ENCODE peak calls at places on chromosome 6, in seven cellular contexts. R is esophagus muscularis mucosa, L is breast epithelium, A is pancreas, I is HepG2, G is mucosa of descending colon, O is psoas muscle. B is an unnamed sample.
A peak's percentile ranks its signal among the peaks of the same experiment; 100 is the strongest.

GRCh38 chr6:111484655-111484974 is 1.6 kb upstream of the REV3L start:
- DNase-seq in O (no peak), I (peak; percentile 29), A (no peak), G (no peak), R (no peak), L (no peak), B (no peak)

GRCh38 chr6:42251911-42252637 is 34.4 kb upstream of the MRPS10 start:
- DNase-seq in G (peak; percentile 80), A (peak; percentile 74), L (no peak), R (no peak), O (peak; percentile 83), I (peak; percentile 42), B (peak; percentile 82)

GRCh38 chr6:14129572-14129971 is 12.0 kb downstream of the CD83 start:
- DNase-seq in A (peak; percentile 48), O (no peak), G (peak; percentile 48), R (no peak), L (no peak), I (peak; percentile 70), B (peak; percentile 38)

GRCh38 chr6:17478223-17478907 is 85.0 kb downstream of the CAP2 start:
- DNase-seq in L (no peak), O (no peak), R (peak; percentile 26), I (no peak), G (no peak), A (no peak), B (no peak)

GRCh38 chr6:154289818-154290508 is 66.6 kb downstream of the IPCEF1 start:
- DNase-seq in O (no peak), I (no peak), R (no peak), A (no peak), G (no peak), L (no peak), B (no peak)

GRCh38 chr6:118562959-118563358 is 14.9 kb downstream of the PLN start:
- DNase-seq in R (no peak), L (no peak), A (no peak), O (no peak), I (no peak), G (no peak), B (no peak)

GRCh38 chr6:147759088-147759487 is 250.6 kb downstream of the SAMD5 start:
- DNase-seq in I (no peak), R (no peak), G (no peak), O (no peak), A (no peak), L (no peak), B (no peak)

GRCh38 chr6:16871047-16871446 is 109.8 kb upstream of the ATXN1 start:
- DNase-seq in I (no peak), R (no peak), A (no peak), L (no peak), G (no peak), O (no peak), B (no peak)

GRCh38 chr6:108966855-108967755 is 118.9 kb downstream of the ARMC2 start:
- DNase-seq in G (no peak), I (peak; percentile 43), R (no peak), L (no peak), O (peak; percentile 75), A (no peak), B (peak; percentile 50)

GRCh38 chr6:79872303-79872702 is 75.0 kb downstream of the ELOVL4 start:
- DNase-seq in I (no peak), R (no peak), A (no peak), L (no peak), O (no peak), G (no peak), B (no peak)

GRCh38 chr6:3137057-3137777 is 18.7 kb downstream of the BPHL start:
- DNase-seq in L (no peak), R (no peak), O (no peak), G (no peak), I (no peak), A (no peak), B (no peak)

GRCh38 chr6:75278474-75279077 is 6.0 kb downstream of the TMEM30A start:
- DNase-seq in O (no peak), G (no peak), R (no peak), A (no peak), L (no peak), I (no peak), B (no peak)

GRCh38 chr6:44561832-44562496 is 174.5 kb downstream of the CDC5L start:
- DNase-seq in R (no peak), A (no peak), L (no peak), O (no peak), G (no peak), I (no peak), B (no peak)

GRCh38 chr6:148848915-148849314 is 102.1 kb downstream of the UST start:
- DNase-seq in L (no peak), R (no peak), G (no peak), I (no peak), A (no peak), O (no peak), B (no peak)

GRCh38 chr6:51410453-51410852 is 591.8 kb downstream of the TFAP2B start:
- DNase-seq in I (no peak), O (no peak), G (no peak), L (no peak), A (no peak), R (no peak), B (no peak)

GRCh38 chr6:6705061-6705425 is 116.5 kb downstream of the LY86 start:
- DNase-seq in R (no peak), A (no peak), L (no peak), I (no peak), O (no peak), G (no peak), B (no peak)

GRCh38 chr6:6707143-6707542 is 118.6 kb downstream of the LY86 start:
- DNase-seq in R (no peak), G (no peak), O (no peak), I (no peak), A (no peak), L (no peak), B (no peak)

GRCh38 chr6:6701864-6702263 is 113.3 kb downstream of the LY86 start:
- DNase-seq in R (no peak), I (no peak), O (no peak), L (no peak), G (peak; percentile 73), A (no peak), B (no peak)

GRCh38 chr6:6703720-6704422 is 115.4 kb downstream of the LY86 start:
- DNase-seq in R (no peak), I (no peak), L (no peak), O (no peak), A (peak; percentile 60), G (peak; percentile 94), B (no peak)

GRCh38 chr6:6704423-6705060 is 116.0 kb downstream of the LY86 start:
- DNase-seq in I (no peak), R (no peak), A (no peak), G (no peak), O (no peak), L (no peak), B (no peak)
- H3K4me1 ChIP-seq in I (no peaks in the 10 kb centered on the region), R (peaks cover 15% of the 10 kb centered on the region), A (no peaks in the 10 kb centered on the region), G (peaks cover 33% of the 10 kb centered on the region), O (peaks cover 3% of the 10 kb centered on the region), L (no peaks in the 10 kb centered on the region), B (peaks cover 23% of the 10 kb centered on the region)

GRCh38 chr6:4253604-4254211 is 118.3 kb upstream of the ECI2 start:
- DNase-seq in G (no peak), L (no peak), I (peak; percentile 20), O (no peak), A (peak; percentile 50), R (peak; percentile 47), B (no peak)
- TF ChIP-seq CTCF in G (no peak), L (no peak), I (no peak), O (peak; percentile 36), A (no peak), R (no peak), B (peak; percentile 61)

GRCh38 chr6:4351506-4351852 is 216.1 kb upstream of the ECI2 start:
- DNase-seq in I (no peak), G (no peak), R (no peak), A (no peak), O (no peak), L (no peak), B (no peak)
- H3K4me1 ChIP-seq in I (no peaks in the 10 kb centered on the region), G (no peaks in the 10 kb centered on the region), R (peaks cover 35% of the 10 kb centered on the region), A (no peaks in the 10 kb centered on the region), O (peaks cover 8% of the 10 kb centered on the region), L (peaks cover 3% of the 10 kb centered on the region), B (peaks cover 40% of the 10 kb centered on the region)

DNA sequence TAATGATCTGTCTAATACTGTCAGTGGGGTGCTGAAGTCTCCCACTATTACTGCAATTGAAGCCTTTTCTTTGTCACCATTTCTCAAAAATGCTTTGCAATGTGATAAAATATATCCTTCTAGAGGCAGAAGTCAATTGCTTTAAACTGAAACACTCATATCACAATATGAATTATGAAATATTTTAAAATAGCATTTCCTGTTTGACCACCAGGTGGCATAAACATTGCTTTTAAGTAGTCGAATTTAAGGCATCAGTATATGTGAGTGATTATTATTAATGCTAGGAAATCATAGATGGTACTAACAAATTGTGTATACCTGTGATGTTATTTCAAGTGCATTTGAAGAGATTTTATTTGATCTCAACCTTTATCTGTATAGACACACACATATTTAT is 87.5 kb downstream of the MEI4 start:
- DNase-seq in G (no peak), A (no peak), R (no peak), I (peak; percentile 18), L (no peak), O (no peak), B (no peak)
- TF ChIP-seq CTCF in G (no peak), A (peak; percentile 38), R (peak; percentile 20), I (peak; percentile 49), L (peak; percentile 33), O (no peak), B (peak; percentile 53)

DNA sequence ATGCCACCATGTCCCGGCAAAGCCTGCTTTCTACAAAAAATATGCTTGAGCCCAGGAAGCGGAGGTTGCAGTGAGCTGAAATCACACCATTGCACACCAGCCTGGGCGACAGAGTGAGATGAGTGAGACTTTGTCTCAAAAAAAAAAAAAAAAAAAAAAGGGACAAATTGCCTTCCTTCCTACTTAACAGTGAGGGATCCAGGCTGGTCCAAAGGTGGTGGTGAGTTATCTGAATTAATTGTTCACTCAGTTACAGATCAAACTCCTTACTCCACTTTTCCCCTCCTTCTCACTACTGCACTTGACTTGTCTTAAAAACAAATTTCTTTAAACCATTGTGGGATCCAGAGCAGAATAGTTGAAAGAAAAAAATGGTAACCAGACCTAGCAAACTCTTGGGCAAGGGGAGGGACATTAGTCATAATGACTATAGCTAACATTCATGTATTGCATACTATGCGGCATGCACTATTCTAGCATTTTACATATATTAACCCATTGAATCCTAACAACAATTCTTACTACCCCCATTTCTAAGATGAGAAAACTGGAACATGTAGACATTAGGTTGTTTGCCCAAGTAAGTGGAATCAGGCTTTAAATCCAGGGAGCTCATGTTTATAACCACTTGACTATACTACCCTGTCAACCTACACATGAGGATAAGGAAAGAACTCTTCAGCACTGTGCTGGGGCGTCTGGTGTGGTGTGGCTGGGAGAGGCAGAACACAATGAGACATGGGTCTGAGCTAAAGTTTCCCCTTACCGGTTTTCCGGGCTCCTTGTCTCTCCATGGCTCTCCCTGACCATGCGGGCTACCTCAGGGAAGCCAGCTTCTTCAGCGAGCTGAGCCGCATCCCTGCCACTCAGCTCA is 1.5 kb downstream of the GPANK1 start:
- DNase-seq in R (no peak), I (no peak), O (no peak), A (no peak), L (no peak), G (no peak), B (no peak)
- H3K4me1 ChIP-seq in R (peaks cover 79% of the 10 kb centered on the region), I (peaks cover 77% of the 10 kb centered on the region), O (peaks cover 58% of the 10 kb centered on the region), A (peaks cover 31% of the 10 kb centered on the region), L (peaks cover 21% of the 10 kb centered on the region), G (peaks cover 43% of the 10 kb centered on the region), B (peaks cover 93% of the 10 kb centered on the region)

B was measured in left ventricle myocardium inferior.